ENCODE peak calls at places on chromosomes 13 and 19, in six cellular contexts. G, L, M, S, N and D are unnamed samples.

GRCh38 chr13:81395368-81395767 is 1054.4 kb upstream of the SPRY2 start:
- DNase-seq in N (no peak), S (peak), L (no peak), G (no peak), M (peak), D (no peak)

GRCh38 chr13:67299072-67299635 is 69.0 kb upstream of the PCDH9 start:
- DNase-seq in M (no peak), N (no peak), G (peak), S (no peak), L (no peak), D (no peak)

GRCh38 chr19:35901055-35901644 is 810 bp upstream of the NFKBID start:
- DNase-seq in M (peak), L (no peak), S (no peak), N (no peak), G (peak), D (no peak)

GRCh38 chr19:33819875-33820781 is 23.5 kb downstream of the KCTD15 start:
- DNase-seq in S (no peak), L (peak), G (peak), N (peak), M (peak), D (peak)

GRCh38 chr19:49441210-49441959 is at the start of gene SLC17A7:
- DNase-seq in L (peak), N (peak), G (no peak), S (peak), M (no peak), D (no peak)

GRCh38 chr19:42560731-42561130 is 32.5 kb upstream of the CEACAM1 start:
- DNase-seq in N (no peak), G (no peak), S (no peak), L (no peak), M (no peak), D (no peak)

GRCh38 chr13:45615501-45616101 is at the start of gene ERICH6B:
- DNase-seq in S (peak), L (no peak), N (no peak), M (peak), G (no peak), D (no peak)

GRCh38 chr19:21098291-21098690 is 16.3 kb downstream of the ZNF714 start:
- DNase-seq in S (no peak), M (no peak), N (no peak), L (no peak), G (no peak), D (no peak)

GRCh38 chr19:2812414-2813234 is 7.0 kb upstream of the ZNF554 start:
- DNase-seq in S (peak), N (no peak), G (no peak), L (no peak), M (no peak), D (no peak)

GRCh38 chr13:27171244-27171829 is at the start of gene USP12:
- DNase-seq in N (no peak), S (peak), G (no peak), M (peak), L (no peak), D (peak)

GRCh38 chr13:34108396-34108795 is 290.4 kb downstream of the RFC3 start:
- DNase-seq in G (no peak), L (no peak), N (no peak), S (no peak), M (no peak), D (no peak)

GRCh38 chr13:62014299-62014698 is 598.6 kb upstream of the PCDH20 start:
- DNase-seq in M (peak), G (peak), N (peak), S (no peak), L (no peak), D (no peak)

GRCh38 chr19:38792250-38793111 is 3.5 kb downstream of the LGALS7B start:
- DNase-seq in N (no peak), S (no peak), L (no peak), G (no peak), M (peak), D (peak)

GRCh38 chr19:17089238-17089637 is 13.7 kb downstream of the MYO9B start:
- DNase-seq in N (no peak), L (no peak), G (no peak), S (no peak), M (no peak), D (no peak)

GRCh38 chr19:34985249-34986022 is 14.7 kb upstream of the GRAMD1A start:
- DNase-seq in M (peak), N (no peak), S (no peak), G (no peak), L (no peak), D (no peak)

GRCh38 chr19:15464394-15465385 is at the start of gene RASAL3:
- DNase-seq in N (no peak), M (no peak), G (no peak), L (peak), S (no peak), D (no peak)

GRCh38 chr13:67152123-67152522 is 78.0 kb downstream of the PCDH9 start:
- DNase-seq in M (no peak), L (no peak), N (no peak), S (no peak), G (no peak), D (no peak)

GRCh38 chr19:3293560-3293959 is 69.1 kb downstream of the CELF5 start:
- DNase-seq in N (no peak), L (no peak), M (no peak), G (no peak), S (no peak), D (no peak)

GRCh38 chr13:68380041-68380973 is 1150.2 kb upstream of the PCDH9 start:
- DNase-seq in L (no peak), G (no peak), M (peak), S (no peak), N (no peak), D (no peak)

GRCh38 chr19:927044-927706 is 1.3 kb downstream of the ARID3A start:
- DNase-seq in L (no peak), S (peak), M (peak), N (no peak), G (no peak), D (no peak)

GRCh38 chr19:12777217-12778019 is 2.1 kb upstream of the HOOK2 start:
- DNase-seq in G (no peak), N (no peak), S (peak), M (peak), L (peak), D (peak)

GRCh38 chr13:94548382-94549240 is 47.3 kb downstream of the TGDS start:
- DNase-seq in L (no peak), G (peak), N (peak), M (peak), S (peak), D (peak)

GRCh38 chr19:11264452-11265176 is 2.3 kb upstream of the DOCK6 start:
- DNase-seq in M (peak), S (no peak), N (no peak), L (no peak), G (no peak), D (no peak)

GRCh38 chr13:19672990-19673389 is 39.5 kb downstream of the MPHOSPH8 start:
- DNase-seq in G (no peak), M (no peak), L (no peak), N (no peak), S (no peak), D (no peak)

GRCh38 chr13:47433461-47434005 is 536.7 kb upstream of the HTR2A start:
- DNase-seq in S (no peak), M (no peak), G (no peak), N (no peak), L (no peak), D (no peak)

GRCh38 chr13:35720690-35721554 is 244.4 kb upstream of the MAB21L1 start:
- DNase-seq in M (peak), G (no peak), S (peak), N (peak), L (no peak), D (peak)

GRCh38 chr13:44903596-44903995 is 85.7 kb downstream of the NUFIP1 start:
- DNase-seq in N (no peak), S (peak), G (no peak), L (no peak), M (peak), D (no peak)

GRCh38 chr19:55117063-55117635 is 288 bp downstream of the PPP1R12C start:
- DNase-seq in L (no peak), N (no peak), S (no peak), G (no peak), M (no peak), D (no peak)

GRCh38 chr13:72255908-72256307 is 388.9 kb upstream of the DACH1 start:
- DNase-seq in G (no peak), L (no peak), S (peak), N (no peak), M (peak), D (no peak)

GRCh38 chr19:50204811-50205675 is 1.6 kb downstream of the MYH14 start:
- DNase-seq in N (no peak), L (no peak), G (no peak), M (peak), S (no peak), D (no peak)

GRCh38 chr13:21970172-21970571 is 299.3 kb downstream of the FGF9 start:
- DNase-seq in L (no peak), N (no peak), M (no peak), G (no peak), S (no peak), D (no peak)

GRCh38 chr13:108375034-108375433 is 105.5 kb downstream of the TNFSF13B start:
- DNase-seq in N (no peak), L (no peak), M (no peak), S (no peak), G (no peak), D (no peak)

GRCh38 chr13:43933378-43933777 is 53.7 kb downstream of the LACC1 start:
- DNase-seq in S (no peak), G (no peak), M (no peak), L (no peak), N (no peak), D (no peak)

GRCh38 chr19:8214802-8215201 is 5.6 kb downstream of the CERS4 start:
- DNase-seq in G (no peak), M (no peak), S (no peak), L (no peak), N (no peak), D (no peak)

GRCh38 chr13:20258208-20258962 is 26.3 kb upstream of the GJB6 start:
- DNase-seq in G (no peak), S (no peak), L (no peak), N (peak), M (peak), D (no peak)

GRCh38 chr13:51681037-51681678 is 96.9 kb downstream of the WDFY2 start:
- DNase-seq in L (no peak), N (no peak), M (no peak), S (no peak), G (peak), D (no peak)

GRCh38 chr13:111065698-111066097 is 49.4 kb upstream of the ARHGEF7 start:
- DNase-seq in L (no peak), N (no peak), M (no peak), G (no peak), S (no peak), D (no peak)

GRCh38 chr13:36850790-36851438 is 31.9 kb downstream of the RFXAP start:
- DNase-seq in G (no peak), L (no peak), N (no peak), M (peak), S (peak), D (no peak)

GRCh38 chr19:798415-799075 is 1.3 kb downstream of the PTBP1 start:
- DNase-seq in G (no peak), N (no peak), S (no peak), L (no peak), M (peak), D (no peak)

GRCh38 chr13:72692884-72693514 is 34.4 kb downstream of the MZT1 start:
- DNase-seq in G (no peak), M (no peak), N (no peak), S (no peak), L (no peak), D (no peak)